ENCODE peak calls at places on chromosome 11, in eight cellular contexts. G is IMR-90; R is H1; C is CD8-positive, alpha-beta T cell; W is upper lobe of left lung; O is PC-9; F is Panc1; V is endothelial cell of umbilical vein. J is an unnamed sample.

GRCh38 chr11:19577391-19577831 is 135.2 kb upstream of the NAV2 start:
- DNase-seq in G (no peak), R (no peak), C (no peak), W (no peak), O (no peak), F (no peak), V (peak; percentile 86), J (no peak)

GRCh38 chr11:112794321-112794720 is 166.9 kb upstream of the NCAM1 start:
- DNase-seq in G (no peak), R (no peak), C (no peak), W (no peak), O (no peak), F (no peak), V (no peak), J (no peak)

GRCh38 chr11:67282876-67283371 is 6.2 kb upstream of the ANKRD13D start:
- DNase-seq in G (no peak), R (no peak), C (peak; percentile 3), W (peak; percentile 35), O (no peak), F (no peak), V (no peak), J (no peak)

GRCh38 chr11:108914981-108915380 is 250.1 kb downstream of the DDX10 start:
- DNase-seq in G (peak; percentile 71), R (no peak), C (no peak), W (no peak), O (no peak), F (no peak), V (no peak), J (no peak)

GRCh38 chr11:3214420-3214699 is 4.3 kb downstream of the MRGPRG start:
- DNase-seq in G (no peak), R (no peak), C (no peak), W (no peak), O (no peak), F (no peak), V (no peak), J (no peak)

GRCh38 chr11:36409152-36409713 is 100.8 kb downstream of the TRAF6 start:
- DNase-seq in G (peak; percentile 46), R (no peak), C (no peak), W (no peak), O (no peak), F (no peak), V (peak; percentile 65), J (no peak)

GRCh38 chr11:125164422-125165110 is at the start of gene PKNOX2:
- DNase-seq in G (peak; percentile 67), R (peak; percentile 93), C (peak; percentile 56), W (peak; percentile 95), O (no peak), F (no peak), V (peak; percentile 65), J (peak; percentile 83)

GRCh38 chr11:587978-588380 is 11.7 kb downstream of the PHRF1 start:
- DNase-seq in G (peak; percentile 58), R (no peak), C (peak; percentile 95), W (no peak), O (no peak), F (no peak), V (no peak), J (peak; percentile 77)

GRCh38 chr11:6315811-6316425 is 4.4 kb downstream of the CAVIN3 start:
- DNase-seq in G (peak; percentile 65), R (peak; percentile 65), C (no peak), W (no peak), O (no peak), F (no peak), V (peak; percentile 51), J (peak; percentile 75)

GRCh38 chr11:91163619-91164451 is 941.0 kb upstream of the CHORDC1 start:
- DNase-seq in G (peak; percentile 34), R (no peak), C (no peak), W (no peak), O (no peak), F (no peak), V (peak; percentile 67), J (no peak)

GRCh38 chr11:100793525-100793924 is 106.4 kb downstream of the ARHGAP42 start:
- DNase-seq in G (no peak), R (no peak), C (no peak), W (no peak), O (no peak), F (no peak), V (peak; percentile 31), J (no peak)

GRCh38 chr11:36292311-36292722 is 3.1 kb upstream of the COMMD9 start:
- DNase-seq in G (peak; percentile 47), R (peak; percentile 35), C (no peak), W (no peak), O (no peak), F (no peak), V (peak; percentile 46), J (no peak)

GRCh38 chr11:122785156-122785605 is 53.1 kb upstream of the CRTAM start:
- DNase-seq in G (no peak), R (no peak), C (no peak), W (no peak), O (no peak), F (no peak), V (no peak), J (no peak)

GRCh38 chr11:7021318-7021717 is 1.0 kb downstream of the NLRP14 start:
- DNase-seq in G (no peak), R (no peak), C (no peak), W (no peak), O (no peak), F (no peak), V (no peak), J (no peak)

GRCh38 chr11:45834298-45834756 is 12.9 kb upstream of the CRY2 start:
- DNase-seq in G (no peak), R (no peak), C (no peak), W (no peak), O (no peak), F (no peak), V (no peak), J (no peak)

GRCh38 chr11:129785383-129786111 is 30.1 kb upstream of the TMEM45B start:
- DNase-seq in G (peak; percentile 1), R (no peak), C (no peak), W (no peak), O (peak; percentile 61), F (no peak), V (no peak), J (no peak)

GRCh38 chr11:70140859-70141489 is 62.1 kb upstream of the FADD start:
- DNase-seq in G (peak; percentile 36), R (no peak), C (no peak), W (peak; percentile 58), O (no peak), F (no peak), V (no peak), J (no peak)

GRCh38 chr11:70139785-70140410 is 61.8 kb downstream of the ANO1 start:
- DNase-seq in G (no peak), R (no peak), C (no peak), W (peak; percentile 33), O (peak; percentile 55), F (no peak), V (no peak), J (no peak)

GRCh38 chr11:70144262-70144661 is 58.8 kb upstream of the FADD start:
- DNase-seq in G (no peak), R (no peak), C (no peak), W (no peak), O (no peak), F (no peak), V (no peak), J (no peak)

GRCh38 chr11:70141490-70142014 is 61.5 kb upstream of the FADD start:
- DNase-seq in G (no peak), R (no peak), C (no peak), W (no peak), O (no peak), F (no peak), V (no peak), J (no peak)

GRCh38 chr11:70142171-70142875 is 60.8 kb upstream of the FADD start:
- DNase-seq in G (no peak), R (no peak), C (no peak), W (no peak), O (no peak), F (no peak), V (no peak), J (no peak)
- H3K4me3 ChIP-seq in G (no peak overlapping the region), R (no peak overlapping the region), C (no peak overlapping the region), W (no peak overlapping the region), O (no peak overlapping the region), F (no peak overlapping the region), V (no peak overlapping the region), J (no peak overlapping the region)

GRCh38 chr11:68808787-68809186 is 32.9 kb downstream of the CPT1A start:
- DNase-seq in G (no peak), R (no peak), C (no peak), W (no peak), O (no peak), F (no peak), V (no peak), J (no peak)
- H3K36me3 ChIP-seq in G (peaks cover 46% of the 10 kb centered on the region), R (no peaks in the 10 kb centered on the region), C (peaks cover 19% of the 10 kb centered on the region), W (peaks cover 13% of the 10 kb centered on the region), O (no peaks in the 10 kb centered on the region), F (peaks cover 2% of the 10 kb centered on the region), V (peaks cover 31% of the 10 kb centered on the region), J (peaks cover 55% of the 10 kb centered on the region)

GRCh38 chr11:118435893-118436624 is at the start of gene KMT2A:
- DNase-seq in G (peak; percentile 95), R (peak; percentile 100), C (peak; percentile 92), W (peak; percentile 99), O (peak; percentile 90), F (peak; percentile 69), V (peak; percentile 98), J (peak; percentile 86)
- H3K4me1 ChIP-seq in G (peaks cover 6% of the 10 kb centered on the region), R (peaks cover 5% of the 10 kb centered on the region), C (peaks cover 30% of the 10 kb centered on the region), W (peaks cover 52% of the 10 kb centered on the region), O (peaks cover 41% of the 10 kb centered on the region), F (peaks cover 37% of the 10 kb centered on the region), V (peaks cover 29% of the 10 kb centered on the region), J (peaks cover 18% of the 10 kb centered on the region)

DNA sequence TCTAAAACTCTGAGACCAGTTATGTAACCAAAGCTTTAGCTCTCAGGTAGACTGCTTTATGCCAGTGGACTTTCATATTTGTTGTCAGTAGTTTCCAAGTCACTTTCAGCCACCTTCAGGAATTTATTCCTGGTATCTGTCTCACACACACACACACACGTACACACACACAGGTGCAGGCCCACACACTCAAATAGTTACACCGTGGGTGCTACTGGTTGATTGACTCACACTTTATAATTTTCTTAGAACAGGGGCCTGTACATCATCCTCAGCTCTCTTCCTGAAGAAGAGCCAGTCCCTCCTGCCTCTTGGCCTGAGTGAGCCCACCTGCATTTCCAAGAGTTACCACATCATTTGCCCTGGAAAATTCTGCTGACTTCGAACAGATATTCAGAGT is 555.2 kb downstream of the SOX6 start:
- DNase-seq in G (no peak), R (no peak), C (no peak), W (no peak), O (no peak), F (no peak), V (no peak), J (no peak)
- H3K4me3 ChIP-seq in G (no peak overlapping the region), R (no peak overlapping the region), C (no peak overlapping the region), W (no peak overlapping the region), O (no peak overlapping the region), F (no peak overlapping the region), V (no peak overlapping the region), J (no peak overlapping the region)